ENCODE peak calls at places on chromosomes 5 and 9, in nine cellular contexts. G, M, F, B, V, J, U, W and K are unnamed samples.

GRCh38 chr5:855771-856530 is 5.2 kb upstream of the ZDHHC11 start:
- DNase-seq in F (no peak), B (no peak), V (no peak), J (peak), G (no peak), W (no peak), M (no peak), U (no peak), K (no peak)

GRCh38 chr5:173789031-173789920 is 98.9 kb upstream of the CPEB4 start:
- DNase-seq in W (peak), U (no peak), G (peak), F (no peak), B (no peak), J (peak), M (peak), V (no peak), K (no peak)

GRCh38 chr5:166722939-166723338 is 1568.5 kb upstream of the WWC1 start:
- DNase-seq in J (no peak), F (no peak), W (peak), M (peak), V (no peak), B (no peak), U (no peak), G (peak), K (no peak)

GRCh38 chr9:80134487-80134886 is 562.7 kb downstream of the TLE4 start:
- DNase-seq in F (no peak), B (no peak), V (peak), U (no peak), G (no peak), W (no peak), M (no peak), J (no peak), K (no peak)

GRCh38 chr5:75245023-75245422 is 8.3 kb upstream of the ANKRD31 start:
- DNase-seq in G (no peak), B (no peak), J (no peak), U (no peak), M (no peak), W (no peak), V (no peak), F (no peak), K (no peak)

GRCh38 chr5:88860501-88860900 is 22.5 kb downstream of the MEF2C start:
- DNase-seq in W (peak), J (no peak), M (peak), G (peak), U (no peak), B (no peak), F (no peak), V (no peak), K (no peak)

GRCh38 chr5:71601222-71602026 is 14.3 kb downstream of the MCCC2 start:
- DNase-seq in J (no peak), U (no peak), B (peak), G (peak), F (peak), W (peak), V (peak), M (peak), K (peak)

GRCh38 chr5:161064800-161065199 is 212.8 kb upstream of the ATP10B start:
- DNase-seq in W (no peak), M (no peak), V (no peak), J (no peak), F (no peak), U (no peak), G (no peak), B (peak), K (no peak)

GRCh38 chr5:156121234-156121633 is 205.7 kb upstream of the SGCD start:
- DNase-seq in M (no peak), G (peak), W (peak), J (no peak), F (no peak), B (no peak), U (no peak), V (no peak), K (no peak)

GRCh38 chr5:395921-396714 is 46.9 kb upstream of the EXOC3 start:
- DNase-seq in G (no peak), J (no peak), B (no peak), M (no peak), U (peak), V (no peak), F (no peak), W (no peak), K (no peak)

GRCh38 chr5:88551724-88552345 is 283.2 kb upstream of the TMEM161B start:
- DNase-seq in U (no peak), J (no peak), B (peak), G (no peak), W (no peak), M (no peak), F (no peak), V (no peak), K (no peak)

DNA sequence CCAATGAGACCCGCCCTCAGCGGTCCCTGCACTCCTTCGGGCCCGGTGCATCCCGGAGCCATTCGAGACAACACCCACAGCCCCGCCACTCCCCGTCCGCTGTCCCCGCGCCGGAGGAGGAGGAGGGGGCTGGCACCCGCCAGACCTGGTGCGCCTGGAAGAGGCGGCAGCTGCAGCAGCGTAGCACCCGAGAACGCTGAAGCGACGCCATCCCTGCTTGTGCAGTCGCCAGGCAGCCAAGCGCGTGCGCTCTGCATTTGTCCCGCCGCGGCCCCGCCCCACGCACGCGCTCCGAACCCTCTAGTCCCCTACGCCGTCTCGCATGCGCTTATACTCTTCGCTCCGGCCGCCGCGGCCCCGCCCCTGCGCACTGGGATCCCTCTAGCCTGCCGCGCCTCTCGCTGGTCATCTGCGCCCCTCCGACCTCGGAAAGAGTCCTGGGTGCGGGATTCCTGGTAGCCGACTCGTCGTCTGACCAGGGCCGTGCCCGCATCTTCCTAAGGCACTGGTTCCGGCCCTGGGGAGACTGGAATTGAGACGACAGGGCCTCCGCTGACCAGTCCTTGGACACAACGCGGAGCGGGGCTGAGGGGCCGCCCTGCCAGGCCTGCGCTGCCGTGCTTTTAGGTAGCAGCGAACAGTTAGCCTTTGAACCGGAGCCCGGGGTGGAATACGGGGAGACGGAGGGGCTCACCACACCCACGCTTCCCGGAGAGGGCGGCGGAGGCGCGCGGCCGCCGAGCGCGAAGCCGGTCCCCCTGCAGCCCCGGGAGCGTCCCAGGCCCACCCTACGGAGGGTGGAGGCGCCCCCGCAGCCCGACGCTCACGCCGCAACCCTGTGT is at the start of gene MRNIP:
- DNase-seq in U (peak), F (peak), B (peak), W (peak), G (peak), V (peak), M (peak), J (peak), K (peak)
- TF ChIP-seq CTCF in U (no peak), F (no peak), B (no peak), W (peak), G (peak), V (no peak), M (no peak), J (no peak), K (peak)

GRCh38 chr5:98349251-98349989 is 424.0 kb upstream of the RGMB start:
- DNase-seq in U (no peak), W (peak), M (peak), J (no peak), B (peak), V (no peak), G (peak), F (no peak), K (no peak)

DNA sequence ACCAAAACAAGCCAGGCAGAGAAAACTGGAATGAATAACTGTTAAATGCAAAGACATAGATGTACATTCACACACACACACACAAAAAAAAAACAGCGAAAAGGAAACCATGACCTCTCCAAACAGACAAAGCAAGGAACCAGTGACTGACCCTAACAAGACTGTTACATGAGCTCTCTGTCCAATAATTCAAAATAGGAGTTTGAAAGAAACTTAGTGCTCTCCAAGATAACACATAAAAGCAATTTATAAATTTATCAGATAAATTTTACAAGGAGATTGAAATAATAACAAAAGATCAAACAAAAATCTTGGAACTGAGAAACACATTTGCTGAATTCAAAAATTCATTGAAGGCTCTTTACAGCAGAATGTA is 423.5 kb upstream of the RGMB start:
- DNase-seq in V (no peak), U (no peak), J (no peak), W (no peak), F (no peak), G (no peak), B (no peak), M (no peak), K (no peak)
- TF ChIP-seq CTCF in V (no peak), U (peak), J (no peak), W (no peak), F (no peak), G (no peak), B (peak), M (no peak), K (no peak)

DNA sequence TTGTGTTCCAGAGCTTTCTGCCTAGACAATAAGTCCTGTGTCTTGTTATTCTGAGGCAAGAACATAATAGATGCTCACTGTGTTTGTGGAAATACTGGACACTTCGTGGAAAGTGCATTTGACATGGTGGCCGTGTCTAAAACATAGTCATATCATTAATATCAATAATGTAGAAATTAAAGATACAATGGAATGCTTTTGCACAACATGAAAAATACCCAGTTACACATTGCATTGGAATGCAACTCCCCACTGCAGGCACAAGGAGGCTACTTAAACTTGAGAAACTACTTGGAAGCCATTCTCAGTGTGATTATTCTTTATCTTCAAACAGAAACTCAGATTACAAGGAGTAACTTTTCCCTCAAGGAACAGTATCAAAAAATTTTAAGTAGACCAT is 145.3 kb upstream of the ZNF462 start:
- DNase-seq in V (no peak), J (no peak), W (peak), U (no peak), G (peak), B (no peak), F (no peak), M (peak), K (peak)
- TF ChIP-seq CTCF in V (no peak), J (no peak), W (peak), U (peak), G (peak), B (peak), F (no peak), M (peak), K (peak)

DNA sequence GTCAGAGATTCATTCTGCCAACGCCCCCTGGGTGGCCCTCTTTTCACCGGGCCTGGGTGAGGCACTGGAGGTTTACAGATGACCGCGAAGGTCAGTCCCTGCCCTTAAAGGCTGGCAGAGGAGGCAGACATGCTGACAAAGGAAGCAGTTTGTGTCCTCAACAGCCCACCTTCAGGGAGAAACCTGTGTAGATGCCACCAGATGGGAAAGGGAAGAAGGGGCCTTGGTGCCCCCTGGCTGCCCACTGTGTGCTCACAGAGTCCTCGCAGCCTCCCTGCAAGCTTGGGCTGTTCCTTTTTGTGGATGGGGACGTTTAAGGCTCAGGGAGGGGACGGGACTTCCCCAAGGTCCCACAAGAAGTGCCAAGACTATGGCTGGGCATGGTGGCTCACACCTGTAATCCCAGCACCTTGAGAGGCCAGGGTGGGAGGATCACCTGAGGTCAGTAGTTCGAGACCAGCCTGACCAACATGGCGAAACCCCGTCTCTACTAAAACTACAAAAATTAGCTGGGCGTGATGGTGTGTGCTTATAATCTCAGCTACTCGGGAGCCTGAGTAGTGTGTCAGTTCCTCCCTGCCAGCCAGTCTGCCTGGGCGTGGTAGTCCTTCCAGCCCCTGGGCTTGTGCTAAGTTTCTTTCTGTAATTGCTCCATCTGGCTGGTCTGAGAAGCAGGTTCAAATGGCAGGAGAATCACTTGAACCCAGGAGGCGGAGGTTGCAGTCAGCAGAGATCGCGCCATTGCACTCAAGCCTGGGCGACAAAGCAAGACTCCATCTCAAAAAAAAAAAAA is 36.2 kb downstream of the NEK6 start:
- DNase-seq in M (peak), J (no peak), G (no peak), B (no peak), W (no peak), V (no peak), F (no peak), U (no peak), K (no peak)
- TF ChIP-seq CTCF in M (peak), J (no peak), G (peak), B (peak), W (peak), V (no peak), F (no peak), U (no peak), K (no peak)

GRCh38 chr5:169667896-169668674 is 31.0 kb downstream of the DOCK2 start:
- DNase-seq in U (no peak), V (no peak), M (no peak), F (no peak), B (no peak), W (peak), G (peak), J (no peak), K (no peak)
- TF ChIP-seq CTCF in U (no peak), V (no peak), M (no peak), F (no peak), B (no peak), W (no peak), G (no peak), J (no peak), K (no peak)

GRCh38 chr9:14487547-14488185 is 173.7 kb upstream of the NFIB start:
- DNase-seq in W (no peak), M (no peak), G (no peak), U (no peak), J (no peak), B (no peak), F (no peak), V (no peak), K (no peak)

GRCh38 chr9:14480561-14480960 is 166.6 kb upstream of the NFIB start:
- DNase-seq in J (no peak), U (no peak), F (no peak), M (no peak), V (no peak), B (no peak), G (no peak), W (no peak), K (no peak)

GRCh38 chr9:14488421-14489190 is 174.7 kb upstream of the NFIB start:
- DNase-seq in M (no peak), W (no peak), B (no peak), J (no peak), G (no peak), U (no peak), V (no peak), F (no peak), K (no peak)

GRCh38 chr9:14482856-14483255 is 168.9 kb upstream of the NFIB start:
- DNase-seq in M (no peak), V (no peak), U (no peak), F (no peak), W (no peak), B (no peak), J (no peak), G (no peak), K (no peak)

GRCh38 chr9:14485366-14485765 is 171.4 kb upstream of the NFIB start:
- DNase-seq in V (no peak), W (peak), U (no peak), B (no peak), G (no peak), J (no peak), M (no peak), F (no peak), K (no peak)
- TF ChIP-seq CTCF in V (no peak), W (no peak), U (no peak), B (no peak), G (no peak), J (no peak), M (no peak), F (no peak), K (no peak)